ENCODE peak calls at places on chromosomes 11 and 22, in five cellular contexts. J, G, Q, F and M are unnamed samples.
A peak's percentile ranks its signal among the peaks of the same experiment; 100 is the strongest.

GRCh38 chr22:46592390-46592872 is 27.8 kb upstream of the GRAMD4 start:
- DNase-seq in Q (peak; percentile 55), G (peak; percentile 71), J (no peak), F (no peak), M (no peak)

GRCh38 chr22:35505394-35506258 is 35.0 kb upstream of the RASD2 start:
- DNase-seq in G (no peak), Q (no peak), F (no peak), J (no peak), M (no peak)

GRCh38 chr11:134033696-134034491 is 35.0 kb upstream of the JAM3 start:
- DNase-seq in Q (peak; percentile 30), G (peak; percentile 85), J (peak; percentile 86), F (no peak), M (peak; percentile 45)

GRCh38 chr22:44384563-44384940 is 71.8 kb upstream of the SHISAL1 start:
- DNase-seq in J (no peak), Q (no peak), F (no peak), G (no peak), M (no peak)

GRCh38 chr11:3849297-3849874 is 6.1 kb upstream of the STIM1 start:
- DNase-seq in F (peak; percentile 51), J (peak; percentile 59), Q (peak; percentile 76), G (peak; percentile 41), M (peak; percentile 41)

GRCh38 chr22:44261861-44262595 is 50.7 kb downstream of the SHISAL1 start:
- DNase-seq in G (no peak), J (no peak), Q (peak; percentile 8), F (no peak), M (no peak)

GRCh38 chr11:88383446-88383845 is 45.9 kb upstream of the CTSC start:
- DNase-seq in J (no peak), Q (no peak), G (no peak), F (no peak), M (no peak)

GRCh38 chr11:93192163-93192562 is 5.6 kb downstream of the SLC36A4 start:
- DNase-seq in G (no peak), Q (peak; percentile 38), F (no peak), J (no peak), M (no peak)

GRCh38 chr11:2940930-2941821 is 12.0 kb upstream of the PHLDA2 start:
- DNase-seq in J (no peak), G (no peak), Q (no peak), F (no peak), M (no peak)

GRCh38 chr11:46050065-46050464 is 71.2 kb downstream of the PHF21A start:
- DNase-seq in G (peak; percentile 85), Q (no peak), F (no peak), J (no peak), M (peak; percentile 27)

GRCh38 chr11:117621226-117621625 is 175.8 kb downstream of the DSCAML1 start:
- DNase-seq in F (no peak), Q (peak; percentile 16), G (peak; percentile 18), J (no peak), M (no peak)
- TF ChIP-seq BHLHE40 in F (no peak), Q (no peak), G (no peak), J (no peak), M (no peak)

DNA sequence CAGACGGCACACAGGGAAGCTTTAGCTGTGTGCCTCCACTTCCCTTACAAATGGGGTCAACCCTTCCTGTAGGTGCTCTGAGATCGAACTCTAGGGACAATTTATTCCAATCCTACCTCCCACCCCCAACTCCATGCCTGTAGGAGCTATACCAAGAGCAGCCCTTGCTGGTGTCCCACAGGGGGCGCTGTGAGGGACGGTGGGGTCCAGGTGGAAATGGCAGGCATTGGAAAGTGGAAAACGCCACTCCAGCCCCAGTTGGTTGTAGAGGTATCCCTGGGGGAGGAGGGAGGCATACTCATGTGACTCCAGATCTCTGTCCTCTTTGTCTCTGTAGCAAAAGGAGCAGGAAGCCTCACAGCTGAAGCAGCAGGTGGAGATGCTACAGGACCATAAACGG is 161.3 kb downstream of the MYO18B start:
- DNase-seq in G (no peak), Q (peak; percentile 30), J (peak; percentile 61), F (no peak), M (no peak)
- TF ChIP-seq BHLHE40 in G (no peak), Q (no peak), J (no peak), F (no peak), M (no peak)

GRCh38 chr22:30004101-30004500 is 76.2 kb upstream of the HORMAD2 start:
- DNase-seq in G (peak; percentile 19), Q (no peak), J (no peak), F (no peak), M (no peak)

GRCh38 chr22:30007361-30007760 is 72.9 kb upstream of the HORMAD2 start:
- DNase-seq in F (no peak), Q (no peak), J (no peak), G (no peak), M (no peak)

GRCh38 chr22:30005213-30005857 is 74.9 kb upstream of the HORMAD2 start:
- DNase-seq in J (peak; percentile 79), G (peak; percentile 68), F (peak; percentile 27), Q (peak; percentile 70), M (peak; percentile 66)

GRCh38 chr22:30002861-30003489 is 77.3 kb upstream of the HORMAD2 start:
- DNase-seq in J (no peak), F (no peak), G (no peak), Q (no peak), M (no peak)

GRCh38 chr22:30004689-30005088 is 75.6 kb upstream of the HORMAD2 start:
- DNase-seq in F (no peak), G (no peak), J (no peak), Q (no peak), M (no peak)
- TF ChIP-seq BHLHE40 in F (no peak), G (no peak), J (no peak), Q (no peak), M (no peak)

DNA sequence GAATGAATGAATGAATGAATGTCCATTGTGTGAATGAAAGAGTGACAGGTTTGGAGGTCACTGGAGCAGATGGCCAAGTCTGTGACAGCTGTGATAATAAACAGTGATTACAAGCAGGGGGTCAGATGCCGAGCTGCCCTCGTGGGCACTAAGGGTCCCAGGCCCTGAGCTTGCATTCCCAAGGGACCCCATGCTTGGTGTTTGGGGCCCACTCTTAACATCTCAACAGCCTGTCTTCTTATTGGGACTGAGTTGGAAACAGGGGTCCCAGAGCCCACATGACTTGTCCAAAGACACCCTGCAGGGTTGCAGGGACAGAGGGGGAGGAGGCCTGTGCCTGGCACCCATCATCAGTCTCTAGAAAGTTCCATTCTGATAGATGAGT is 12.0 kb upstream of the ANO1 start:
- DNase-seq in J (no peak), F (no peak), G (no peak), Q (no peak), M (no peak)
- TF ChIP-seq BHLHE40 in J (no peak), F (no peak), G (no peak), Q (no peak), M (no peak)

GRCh38 chr22:21701384-21701971 is 34.1 kb downstream of the YPEL1 start:
- DNase-seq in F (no peak), Q (peak; percentile 58), G (no peak), J (no peak), M (peak; percentile 77)
- TF ChIP-seq BHLHE40 in F (no peak), Q (peak; percentile 1), G (no peak), J (no peak), M (no peak)

DNA sequence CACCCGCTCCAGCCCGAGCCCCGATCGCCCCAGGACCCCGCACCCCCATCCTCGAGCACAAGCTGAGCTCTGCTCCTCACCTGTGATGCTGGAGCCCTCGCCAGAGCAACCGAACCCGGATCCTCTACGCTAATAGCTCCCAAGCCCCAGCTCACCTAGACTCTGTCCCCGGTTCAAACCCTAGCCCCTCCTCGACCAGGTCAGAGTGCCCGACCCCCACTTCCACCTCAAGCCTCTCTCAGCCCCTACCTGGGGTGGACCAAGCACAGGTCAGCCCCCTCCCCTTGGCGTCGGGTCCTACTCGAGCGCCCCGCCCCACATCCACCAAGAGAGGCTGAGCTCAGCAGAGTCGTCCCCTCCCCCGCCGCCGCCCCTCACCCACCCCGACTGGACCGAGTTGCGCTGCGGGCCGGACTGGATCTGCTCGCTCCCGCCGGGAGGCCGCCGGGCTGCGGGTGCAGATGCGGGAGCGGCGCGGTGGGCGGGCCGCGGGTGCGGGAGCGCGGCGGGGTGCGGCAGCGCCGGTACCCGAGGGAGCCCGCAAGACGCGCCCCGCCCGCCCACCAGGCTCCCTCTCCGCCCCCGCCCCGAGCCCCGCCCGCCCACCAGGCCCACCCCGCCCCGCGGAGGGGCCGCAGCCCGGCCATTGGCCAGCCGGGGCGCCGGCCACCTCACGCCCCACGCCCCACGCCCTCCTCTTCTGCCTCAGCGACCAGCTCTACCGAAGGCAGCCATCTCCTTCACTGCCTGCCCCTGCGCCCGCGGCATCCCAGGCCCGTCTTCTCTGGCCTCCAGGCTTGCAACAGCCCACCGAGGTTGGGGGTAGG is 577 bp upstream of the DKK3 start:
- DNase-seq in G (peak; percentile 46), J (peak; percentile 72), Q (peak; percentile 31), F (peak; percentile 58), M (no peak)
- TF ChIP-seq BHLHE40 in G (no peak), J (no peak), Q (no peak), F (no peak), M (no peak)

DNA sequence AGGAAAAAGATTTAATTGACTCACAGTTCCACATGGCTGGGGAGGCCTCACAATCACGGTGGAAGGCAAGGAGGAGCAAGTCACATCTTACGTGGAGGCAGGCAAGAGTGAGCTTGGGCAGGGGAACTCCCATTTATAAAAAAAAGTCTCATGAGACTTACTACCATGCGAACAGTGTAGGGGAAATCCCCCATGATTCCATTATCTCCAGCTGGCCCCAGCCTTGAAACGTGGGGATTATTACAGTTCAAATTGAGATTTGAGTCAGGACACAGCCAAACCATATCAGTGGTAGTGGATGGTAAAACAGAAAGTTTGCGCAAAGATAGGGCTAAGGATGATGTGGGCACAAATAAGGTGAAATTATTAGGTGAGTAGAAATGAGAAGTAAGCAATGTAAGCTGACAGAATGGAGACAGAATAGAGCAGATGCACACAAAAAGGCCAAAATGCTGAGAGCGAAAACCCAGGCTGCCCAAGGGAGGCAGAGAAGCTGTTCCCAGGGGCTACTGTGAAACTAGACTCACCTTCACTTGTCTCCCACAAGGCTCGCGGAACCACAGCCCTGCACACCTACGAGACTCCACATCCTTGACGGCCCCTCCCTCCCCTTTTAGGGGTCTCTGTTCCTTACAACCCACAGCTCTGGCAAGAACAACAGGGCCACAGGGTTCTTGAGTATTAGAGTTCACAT is 377.6 kb downstream of the CADM1 start:
- DNase-seq in G (no peak), Q (no peak), J (no peak), F (no peak), M (no peak)
- TF ChIP-seq BHLHE40 in G (no peak), Q (no peak), J (no peak), F (no peak), M (no peak)

DNA sequence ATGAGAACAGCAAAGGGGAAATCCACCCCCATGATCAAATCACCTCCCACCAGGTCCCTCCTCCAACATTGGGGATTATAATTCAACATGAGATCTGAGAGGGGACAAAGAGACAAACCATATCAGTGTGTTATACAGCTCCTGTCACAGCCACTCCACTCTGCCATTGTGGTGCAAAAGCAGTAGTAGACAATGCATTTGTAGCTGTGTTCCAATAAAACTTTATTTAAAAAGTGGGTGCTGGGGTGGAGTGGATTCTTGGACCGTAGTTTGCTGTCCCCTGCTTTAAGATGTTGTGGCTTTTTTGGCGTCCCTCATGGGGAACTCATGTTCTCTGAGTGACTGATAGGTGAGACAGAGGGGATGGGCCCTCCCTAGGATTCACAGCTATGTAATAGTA is 399.1 kb downstream of the SOX6 start:
- DNase-seq in G (no peak), J (no peak), Q (no peak), F (no peak), M (no peak)
- TF ChIP-seq BHLHE40 in G (no peak), J (no peak), Q (no peak), F (no peak), M (no peak)